ENCODE peak calls at places on chromosomes 11 and 22, in five cellular contexts. A is fibroblast of mammary gland, N is BJ, T is AG04450, G is A673. R is an unnamed sample.
A peak's percentile ranks its signal among the peaks of the same experiment; 100 is the strongest.

GRCh38 chr11:69840371-69841169 is 21.4 kb upstream of the FGF3 start:
- DNase-seq in N (no peak), T (no peak), A (no peak), G (peak; percentile 31), R (no peak)

GRCh38 chr22:44147821-44148574 is 32.7 kb upstream of the PARVG start:
- DNase-seq in G (peak; percentile 89), A (no peak), T (no peak), N (no peak), R (no peak)

GRCh38 chr11:9574806-9575530 is 1.5 kb downstream of the WEE1 start:
- DNase-seq in G (peak; percentile 82), A (peak; percentile 84), N (peak; percentile 61), T (peak; percentile 56), R (peak; percentile 74)

GRCh38 chr11:32105871-32106312 is 15.0 kb downstream of the RCN1 start:
- DNase-seq in T (no peak), A (no peak), G (no peak), N (no peak), R (no peak)

GRCh38 chr22:28819253-28820096 is 19.1 kb upstream of the XBP1 start:
- DNase-seq in G (no peak), T (no peak), A (no peak), N (no peak), R (no peak)

GRCh38 chr11:13276852-13277718 is 505 bp upstream of the BMAL1 start:
- DNase-seq in N (peak; percentile 84), T (peak; percentile 94), G (peak; percentile 97), A (peak; percentile 96), R (peak; percentile 98)

GRCh38 chr22:33438273-33438672 is 380.1 kb upstream of the SYN3 start:
- DNase-seq in G (no peak), T (peak; percentile 36), N (peak; percentile 83), A (peak; percentile 90), R (peak; percentile 37)

GRCh38 chr11:6992457-6993431 is 27.4 kb downstream of the ZNF214 start:
- DNase-seq in N (peak; percentile 92), G (no peak), A (peak; percentile 95), T (peak; percentile 94), R (peak; percentile 38)

GRCh38 chr11:15815246-15816209 is 540.8 kb downstream of the SOX6 start:
- DNase-seq in G (no peak), A (peak; percentile 25), N (no peak), T (no peak), R (no peak)

GRCh38 chr22:45064313-45065268 is 54.8 kb upstream of the PHF21B start:
- DNase-seq in A (peak; percentile 91), N (peak; percentile 59), G (no peak), T (peak; percentile 26), R (no peak)

GRCh38 chr11:86999859-87000753 is 37.6 kb upstream of the TMEM135 start:
- DNase-seq in G (peak; percentile 49), N (no peak), T (no peak), A (no peak), R (peak; percentile 10)

GRCh38 chr22:31329453-31330215 is 16.5 kb downstream of the PATZ1 start:
- DNase-seq in G (no peak), N (no peak), T (no peak), A (no peak), R (no peak)

GRCh38 chr22:31328545-31328960 is 17.6 kb downstream of the PATZ1 start:
- DNase-seq in N (no peak), A (no peak), G (no peak), T (no peak), R (no peak)

GRCh38 chr22:31326877-31327276 is 19.3 kb downstream of the PATZ1 start:
- DNase-seq in G (no peak), A (no peak), T (no peak), N (no peak), R (no peak)

GRCh38 chr22:31329029-31329428 is 17.1 kb downstream of the PATZ1 start:
- DNase-seq in N (no peak), G (no peak), A (no peak), T (no peak), R (no peak)

DNA sequence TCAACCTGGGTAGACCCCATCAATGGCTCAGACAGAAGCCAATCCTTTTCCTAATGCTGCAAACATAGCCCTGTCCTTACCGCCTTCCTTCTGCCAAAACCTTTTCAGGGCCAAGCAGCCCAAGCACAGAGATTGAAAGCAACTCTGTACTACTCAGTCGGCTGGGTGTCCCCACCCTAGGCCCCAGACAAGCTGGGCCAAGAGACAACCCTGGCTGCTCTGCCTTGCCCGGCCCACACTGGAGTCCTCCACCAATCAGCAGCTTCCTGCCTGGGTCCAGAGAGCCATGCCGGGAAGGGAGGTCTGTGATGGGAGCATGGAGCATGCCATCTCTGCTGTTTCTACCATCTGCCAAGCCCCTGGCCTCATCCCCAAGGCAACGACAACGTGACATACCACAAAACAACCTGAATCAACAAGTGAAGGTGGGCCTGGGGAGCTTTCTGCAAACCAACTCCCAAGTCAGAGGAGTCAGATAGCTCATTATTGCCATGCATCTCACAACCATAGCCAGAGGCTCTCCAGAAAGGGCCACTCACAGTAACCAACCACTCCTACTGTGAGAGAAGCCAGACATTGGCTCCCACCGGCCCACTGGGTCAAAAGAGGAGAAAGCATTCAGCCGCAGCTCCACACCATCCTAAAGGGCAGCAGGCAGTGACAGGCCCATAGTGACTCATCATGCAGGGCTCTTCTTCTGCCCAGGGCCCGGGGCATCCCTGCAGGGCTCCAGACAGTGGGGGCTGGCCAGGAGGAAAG is 18.2 kb downstream of the PATZ1 start:
- DNase-seq in T (no peak), G (no peak), N (no peak), A (no peak), R (no peak)
- TF ChIP-seq CTCF in T (no peak), G (no peak), N (no peak), A (no peak), R (no peak)

GRCh38 chr11:62322524-62322923 is 14.7 kb upstream of the ASRGL1 start:
- DNase-seq in T (no peak), G (no peak), A (no peak), N (no peak), R (no peak)

DNA sequence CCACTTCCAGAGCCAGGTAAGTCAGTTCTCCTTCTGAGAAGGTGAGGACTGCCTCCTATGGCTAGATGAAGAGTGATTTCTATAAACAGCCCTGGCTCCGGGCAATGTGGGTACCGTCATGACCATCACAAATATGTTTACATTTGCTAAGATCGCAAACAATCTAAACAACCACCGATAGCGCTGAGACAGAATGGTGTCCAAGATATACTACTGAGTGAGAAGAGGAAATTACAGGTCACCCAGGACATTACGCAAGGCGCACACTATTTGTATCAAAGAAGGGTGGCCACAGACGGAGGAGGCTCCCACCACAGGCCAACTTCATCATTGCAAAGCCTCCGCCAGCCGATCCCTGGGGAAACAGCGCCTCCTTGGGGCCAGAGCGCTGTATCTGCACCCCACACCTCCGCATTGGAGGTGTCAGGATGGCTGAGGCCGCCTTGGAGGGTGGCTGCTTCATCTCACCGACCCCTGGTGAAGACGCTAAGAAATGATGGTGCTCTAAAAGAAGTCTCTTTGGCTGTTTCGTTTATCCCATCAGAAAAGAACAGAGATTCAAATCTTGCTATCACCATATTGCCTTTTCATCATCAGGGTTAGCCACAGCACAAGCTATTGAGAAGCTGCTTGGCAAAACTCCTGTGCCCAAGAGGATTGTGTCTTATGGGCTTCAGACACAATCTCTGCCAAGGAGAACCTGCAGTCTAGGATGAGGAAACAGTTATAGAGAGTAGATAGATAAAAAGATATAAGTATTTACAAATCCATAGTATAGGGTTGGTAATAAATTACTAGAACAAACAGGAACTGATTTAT is 12.3 kb upstream of the ASRGL1 start:
- DNase-seq in N (no peak), G (peak; percentile 73), A (peak; percentile 54), T (no peak), R (no peak)
- TF ChIP-seq CTCF in N (peak; percentile 44), G (peak; percentile 83), A (peak; percentile 72), T (peak; percentile 44), R (peak; percentile 33)

GRCh38 chr22:25774575-25775026 is 32.6 kb downstream of the MYO18B start:
- DNase-seq in G (peak; percentile 25), T (no peak), A (no peak), N (no peak), R (no peak)
- TF ChIP-seq CTCF in G (peak; percentile 67), T (peak; percentile 34), A (peak; percentile 49), N (peak; percentile 69), R (peak; percentile 36)

GRCh38 chr11:116603783-116604323 is 168.9 kb downstream of the BUD13 start:
- DNase-seq in T (no peak), A (no peak), G (no peak), N (no peak), R (no peak)

GRCh38 chr11:116602637-116602942 is 170.2 kb downstream of the BUD13 start:
- DNase-seq in A (no peak), G (no peak), N (no peak), T (no peak), R (no peak)

GRCh38 chr11:116607027-116607426 is 165.8 kb downstream of the BUD13 start:
- DNase-seq in T (no peak), G (no peak), N (no peak), A (no peak), R (no peak)

GRCh38 chr11:116606060-116606459 is 166.7 kb downstream of the BUD13 start:
- DNase-seq in N (no peak), G (no peak), A (no peak), T (no peak), R (no peak)

GRCh38 chr11:116605543-116605942 is 167.2 kb downstream of the BUD13 start:
- DNase-seq in G (peak; percentile 66), N (no peak), T (no peak), A (peak; percentile 6), R (no peak)
- TF ChIP-seq CTCF in G (peak; percentile 57), N (peak; percentile 29), T (peak; percentile 34), A (no peak), R (no peak)

DNA sequence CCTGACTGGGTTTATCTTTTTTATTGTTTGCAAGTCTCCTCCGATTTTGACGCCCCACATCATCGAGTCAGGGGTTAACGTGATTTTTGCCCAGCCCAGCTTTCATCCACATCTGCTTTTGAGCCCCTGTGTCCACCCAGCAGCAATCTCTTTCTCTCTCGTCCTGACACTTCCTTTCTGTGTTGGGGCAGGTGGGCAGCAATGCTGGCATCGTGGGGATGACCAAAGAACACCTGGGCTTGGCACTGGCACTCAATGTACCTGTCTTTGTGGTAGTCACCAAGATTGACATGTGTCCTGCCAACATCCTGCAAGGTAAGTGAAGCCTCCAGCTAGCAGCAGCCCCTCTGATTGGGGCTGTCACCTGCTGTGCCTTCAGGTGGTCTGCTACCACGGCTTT is 15.8 kb downstream of the GTPBP1 start:
- DNase-seq in T (no peak), A (no peak), N (no peak), G (no peak), R (no peak)
- TF ChIP-seq CTCF in T (no peak), A (no peak), N (no peak), G (no peak), R (no peak)

R was measured in AG09319.